ENCODE peak calls at places on chromosomes 2 and 18, in seven cellular contexts. One of them, this sample, is unnamed.

GRCh38 chr2:241577413-241578122 is 19.0 kb downstream of the BOK start:
- DNase-seq in hippocampal formation: no peak
- DNase-seq in C1 segment of cervical spinal cord: no peak
- DNase-seq in stimulated activated CD8-positive, alpha-beta memory T cell treated with anti-CD3 and anti-CD28 coated beads, Interleukin-4, amount 100 ng/mL, for 1 hour: no peak
- DNase-seq in fibroblast of mammary gland: no peak
- DNase-seq in stimulated activated CD4-positive, alpha-beta T cell treated with anti-CD3 and anti-CD28 coated beads, Interleukin-1b, Interleukin-23, amount 100 ng/mL, for 24 hours: no peak
- DNase-seq in heart left ventricle: no peak
- DNase-seq in this sample: no peak

GRCh38 chr2:71558300-71559051 is 105.1 kb downstream of the DYSF start:
- DNase-seq in hippocampal formation: no peak
- DNase-seq in C1 segment of cervical spinal cord: no peak
- DNase-seq in fibroblast of mammary gland: no peak
- DNase-seq in stimulated activated CD8-positive, alpha-beta memory T cell treated with anti-CD3 and anti-CD28 coated beads, Interleukin-4, amount 100 ng/mL, for 1 hour: no peak
- DNase-seq in heart left ventricle: peak
- DNase-seq in stimulated activated CD4-positive, alpha-beta T cell treated with anti-CD3 and anti-CD28 coated beads, Interleukin-1b, Interleukin-23, amount 100 ng/mL, for 24 hours: no peak
- DNase-seq in this sample: no peak

GRCh38 chr2:79085382-79085781 is 2.4 kb downstream of the REG1B start:
- DNase-seq in heart left ventricle: no peak
- DNase-seq in fibroblast of mammary gland: no peak
- DNase-seq in stimulated activated CD8-positive, alpha-beta memory T cell treated with anti-CD3 and anti-CD28 coated beads, Interleukin-4, amount 100 ng/mL, for 1 hour: no peak
- DNase-seq in stimulated activated CD4-positive, alpha-beta T cell treated with anti-CD3 and anti-CD28 coated beads, Interleukin-1b, Interleukin-23, amount 100 ng/mL, for 24 hours: no peak
- DNase-seq in C1 segment of cervical spinal cord: no peak
- DNase-seq in hippocampal formation: no peak
- DNase-seq in this sample: no peak

GRCh38 chr18:71237636-71238035 is 948.8 kb downstream of the SOCS6 start:
- DNase-seq in C1 segment of cervical spinal cord: no peak
- DNase-seq in hippocampal formation: no peak
- DNase-seq in fibroblast of mammary gland: no peak
- DNase-seq in stimulated activated CD8-positive, alpha-beta memory T cell treated with anti-CD3 and anti-CD28 coated beads, Interleukin-4, amount 100 ng/mL, for 1 hour: no peak
- DNase-seq in heart left ventricle: no peak
- DNase-seq in stimulated activated CD4-positive, alpha-beta T cell treated with anti-CD3 and anti-CD28 coated beads, Interleukin-1b, Interleukin-23, amount 100 ng/mL, for 24 hours: no peak
- DNase-seq in this sample: no peak

GRCh38 chr2:121794233-121794632 is 38.8 kb downstream of the TSN start:
- DNase-seq in fibroblast of mammary gland: no peak
- DNase-seq in hippocampal formation: no peak
- DNase-seq in C1 segment of cervical spinal cord: no peak
- DNase-seq in stimulated activated CD4-positive, alpha-beta T cell treated with anti-CD3 and anti-CD28 coated beads, Interleukin-1b, Interleukin-23, amount 100 ng/mL, for 24 hours: no peak
- DNase-seq in heart left ventricle: no peak
- DNase-seq in stimulated activated CD8-positive, alpha-beta memory T cell treated with anti-CD3 and anti-CD28 coated beads, Interleukin-4, amount 100 ng/mL, for 1 hour: no peak
- DNase-seq in this sample: no peak

GRCh38 chr2:20614201-20615045 is 36.5 kb downstream of the HS1BP3 start:
- DNase-seq in fibroblast of mammary gland: peak
- DNase-seq in C1 segment of cervical spinal cord: no peak
- DNase-seq in stimulated activated CD8-positive, alpha-beta memory T cell treated with anti-CD3 and anti-CD28 coated beads, Interleukin-4, amount 100 ng/mL, for 1 hour: no peak
- DNase-seq in heart left ventricle: no peak
- DNase-seq in stimulated activated CD4-positive, alpha-beta T cell treated with anti-CD3 and anti-CD28 coated beads, Interleukin-1b, Interleukin-23, amount 100 ng/mL, for 24 hours: no peak
- DNase-seq in hippocampal formation: peak
- DNase-seq in this sample: no peak

GRCh38 chr18:35178260-35178659 is 62.6 kb upstream of the ZNF397 start:
- DNase-seq in fibroblast of mammary gland: peak
- DNase-seq in heart left ventricle: no peak
- DNase-seq in stimulated activated CD8-positive, alpha-beta memory T cell treated with anti-CD3 and anti-CD28 coated beads, Interleukin-4, amount 100 ng/mL, for 1 hour: no peak
- DNase-seq in stimulated activated CD4-positive, alpha-beta T cell treated with anti-CD3 and anti-CD28 coated beads, Interleukin-1b, Interleukin-23, amount 100 ng/mL, for 24 hours: no peak
- DNase-seq in hippocampal formation: no peak
- DNase-seq in C1 segment of cervical spinal cord: no peak
- DNase-seq in this sample: peak

GRCh38 chr18:53018791-53019190 is 678.8 kb downstream of the DCC start:
- DNase-seq in stimulated activated CD8-positive, alpha-beta memory T cell treated with anti-CD3 and anti-CD28 coated beads, Interleukin-4, amount 100 ng/mL, for 1 hour: no peak
- DNase-seq in fibroblast of mammary gland: no peak
- DNase-seq in C1 segment of cervical spinal cord: no peak
- DNase-seq in hippocampal formation: no peak
- DNase-seq in stimulated activated CD4-positive, alpha-beta T cell treated with anti-CD3 and anti-CD28 coated beads, Interleukin-1b, Interleukin-23, amount 100 ng/mL, for 24 hours: no peak
- DNase-seq in heart left ventricle: no peak
- DNase-seq in this sample: no peak

GRCh38 chr2:165825041-165825440 is 31.0 kb upstream of the GALNT3 start:
- DNase-seq in C1 segment of cervical spinal cord: no peak
- DNase-seq in stimulated activated CD8-positive, alpha-beta memory T cell treated with anti-CD3 and anti-CD28 coated beads, Interleukin-4, amount 100 ng/mL, for 1 hour: no peak
- DNase-seq in hippocampal formation: no peak
- DNase-seq in heart left ventricle: no peak
- DNase-seq in stimulated activated CD4-positive, alpha-beta T cell treated with anti-CD3 and anti-CD28 coated beads, Interleukin-1b, Interleukin-23, amount 100 ng/mL, for 24 hours: no peak
- DNase-seq in fibroblast of mammary gland: peak
- DNase-seq in this sample: no peak

GRCh38 chr2:101960903-101961286 is 30.9 kb upstream of the IL1R2 start:
- DNase-seq in hippocampal formation: no peak
- DNase-seq in stimulated activated CD8-positive, alpha-beta memory T cell treated with anti-CD3 and anti-CD28 coated beads, Interleukin-4, amount 100 ng/mL, for 1 hour: no peak
- DNase-seq in C1 segment of cervical spinal cord: no peak
- DNase-seq in fibroblast of mammary gland: no peak
- DNase-seq in stimulated activated CD4-positive, alpha-beta T cell treated with anti-CD3 and anti-CD28 coated beads, Interleukin-1b, Interleukin-23, amount 100 ng/mL, for 24 hours: no peak
- DNase-seq in heart left ventricle: no peak
- DNase-seq in this sample: no peak

GRCh38 chr2:13193075-13193474 is 476.3 kb downstream of the TRIB2 start:
- DNase-seq in stimulated activated CD4-positive, alpha-beta T cell treated with anti-CD3 and anti-CD28 coated beads, Interleukin-1b, Interleukin-23, amount 100 ng/mL, for 24 hours: no peak
- DNase-seq in C1 segment of cervical spinal cord: no peak
- DNase-seq in fibroblast of mammary gland: peak
- DNase-seq in stimulated activated CD8-positive, alpha-beta memory T cell treated with anti-CD3 and anti-CD28 coated beads, Interleukin-4, amount 100 ng/mL, for 1 hour: no peak
- DNase-seq in hippocampal formation: no peak
- DNase-seq in heart left ventricle: peak
- DNase-seq in this sample: no peak

GRCh38 chr2:163157411-163157810 is 318.8 kb upstream of the KCNH7 start:
- DNase-seq in heart left ventricle: no peak
- DNase-seq in hippocampal formation: no peak
- DNase-seq in stimulated activated CD8-positive, alpha-beta memory T cell treated with anti-CD3 and anti-CD28 coated beads, Interleukin-4, amount 100 ng/mL, for 1 hour: no peak
- DNase-seq in C1 segment of cervical spinal cord: no peak
- DNase-seq in stimulated activated CD4-positive, alpha-beta T cell treated with anti-CD3 and anti-CD28 coated beads, Interleukin-1b, Interleukin-23, amount 100 ng/mL, for 24 hours: no peak
- DNase-seq in fibroblast of mammary gland: peak
- DNase-seq in this sample: no peak

GRCh38 chr2:240208631-240209211 is 68.3 kb upstream of the OTOS start:
- DNase-seq in C1 segment of cervical spinal cord: no peak
- DNase-seq in hippocampal formation: no peak
- DNase-seq in fibroblast of mammary gland: no peak
- DNase-seq in stimulated activated CD4-positive, alpha-beta T cell treated with anti-CD3 and anti-CD28 coated beads, Interleukin-1b, Interleukin-23, amount 100 ng/mL, for 24 hours: no peak
- DNase-seq in stimulated activated CD8-positive, alpha-beta memory T cell treated with anti-CD3 and anti-CD28 coated beads, Interleukin-4, amount 100 ng/mL, for 1 hour: no peak
- DNase-seq in heart left ventricle: no peak
- DNase-seq in this sample: no peak

GRCh38 chr18:62250475-62250874 is 63.4 kb downstream of the RELCH start:
- DNase-seq in hippocampal formation: no peak
- DNase-seq in C1 segment of cervical spinal cord: no peak
- DNase-seq in stimulated activated CD8-positive, alpha-beta memory T cell treated with anti-CD3 and anti-CD28 coated beads, Interleukin-4, amount 100 ng/mL, for 1 hour: no peak
- DNase-seq in stimulated activated CD4-positive, alpha-beta T cell treated with anti-CD3 and anti-CD28 coated beads, Interleukin-1b, Interleukin-23, amount 100 ng/mL, for 24 hours: no peak
- DNase-seq in fibroblast of mammary gland: no peak
- DNase-seq in heart left ventricle: no peak
- DNase-seq in this sample: no peak

GRCh38 chr2:238942941-238943715 is 95.2 kb downstream of the TWIST2 start:
- DNase-seq in stimulated activated CD8-positive, alpha-beta memory T cell treated with anti-CD3 and anti-CD28 coated beads, Interleukin-4, amount 100 ng/mL, for 1 hour: no peak
- DNase-seq in stimulated activated CD4-positive, alpha-beta T cell treated with anti-CD3 and anti-CD28 coated beads, Interleukin-1b, Interleukin-23, amount 100 ng/mL, for 24 hours: no peak
- DNase-seq in C1 segment of cervical spinal cord: no peak
- DNase-seq in fibroblast of mammary gland: peak
- DNase-seq in hippocampal formation: no peak
- DNase-seq in heart left ventricle: no peak
- DNase-seq in this sample: no peak

GRCh38 chr18:59546164-59546563 is 151.1 kb downstream of the CCBE1 start:
- DNase-seq in stimulated activated CD8-positive, alpha-beta memory T cell treated with anti-CD3 and anti-CD28 coated beads, Interleukin-4, amount 100 ng/mL, for 1 hour: no peak
- DNase-seq in fibroblast of mammary gland: peak
- DNase-seq in stimulated activated CD4-positive, alpha-beta T cell treated with anti-CD3 and anti-CD28 coated beads, Interleukin-1b, Interleukin-23, amount 100 ng/mL, for 24 hours: no peak
- DNase-seq in heart left ventricle: no peak
- DNase-seq in C1 segment of cervical spinal cord: no peak
- DNase-seq in hippocampal formation: no peak
- DNase-seq in this sample: no peak

GRCh38 chr18:73597832-73598615 is 549.6 kb downstream of the FBXO15 start:
- DNase-seq in hippocampal formation: no peak
- DNase-seq in stimulated activated CD4-positive, alpha-beta T cell treated with anti-CD3 and anti-CD28 coated beads, Interleukin-1b, Interleukin-23, amount 100 ng/mL, for 24 hours: no peak
- DNase-seq in C1 segment of cervical spinal cord: no peak
- DNase-seq in stimulated activated CD8-positive, alpha-beta memory T cell treated with anti-CD3 and anti-CD28 coated beads, Interleukin-4, amount 100 ng/mL, for 1 hour: no peak
- DNase-seq in heart left ventricle: no peak
- DNase-seq in fibroblast of mammary gland: no peak
- DNase-seq in this sample: no peak

This sample was measured in AG09309.